ENCODE peak calls at places on chromosomes 11 and 22, in ten cellular contexts. Q is WTC11, P is MM.1S, E is omental fat pad, B is dorsolateral prefrontal cortex, H is lower lobe of right lung, V is astrocyte of the spinal cord, N is RWPE1, T is choroid plexus epithelial cell, K is sigmoid colon. C is an unnamed sample.

GRCh38 chr11:13318498-13319295 is 41.1 kb downstream of the BMAL1 start:
- DNase-seq in H (no peak), B (no peak), Q (no peak), V (no peak), N (no peak), P (peak), T (peak), K (no peak), E (no peak), C (no peak)

GRCh38 chr11:121253951-121254350 is 38.6 kb upstream of the SC5D start:
- DNase-seq in V (no peak), E (no peak), K (no peak), Q (no peak), P (no peak), T (no peak), N (no peak), H (no peak), B (no peak), C (no peak)

GRCh38 chr22:46957521-46957920 is 195.1 kb downstream of the TBC1D22A start:
- DNase-seq in E (no peak), B (no peak), K (peak), N (no peak), T (no peak), H (no peak), Q (no peak), V (no peak), P (no peak), C (no peak)

GRCh38 chr11:46444305-46444704 is 52.7 kb upstream of the CHRM4 start:
- DNase-seq in H (no peak), V (no peak), Q (no peak), T (no peak), B (no peak), E (no peak), P (no peak), K (no peak), N (no peak), C (no peak)

GRCh38 chr11:110921742-110922200 is 209.5 kb upstream of the ARHGAP20 start:
- DNase-seq in H (no peak), E (peak), P (no peak), B (no peak), K (peak), N (no peak), T (peak), V (peak), Q (peak), C (peak)

GRCh38 chr11:12853652-12854296 is 155.3 kb upstream of the RASSF10 start:
- DNase-seq in V (no peak), E (no peak), T (peak), P (no peak), B (no peak), N (no peak), K (no peak), Q (no peak), H (no peak), C (peak)

GRCh38 chr22:42484506-42484905 is 35.1 kb downstream of the RRP7A start:
- DNase-seq in Q (no peak), B (no peak), T (no peak), P (no peak), K (no peak), E (no peak), N (no peak), V (no peak), H (no peak), C (no peak)

GRCh38 chr22:46062971-46063631 is 86.1 kb upstream of the WNT7B start:
- DNase-seq in Q (peak), E (no peak), P (no peak), V (no peak), T (no peak), K (peak), N (no peak), H (peak), B (peak), C (no peak)

GRCh38 chr11:64742087-64742939 is 1.6 kb downstream of the RASGRP2 start:
- DNase-seq in B (no peak), N (no peak), K (no peak), T (peak), E (no peak), V (no peak), H (no peak), Q (peak), P (no peak), C (no peak)

DNA sequence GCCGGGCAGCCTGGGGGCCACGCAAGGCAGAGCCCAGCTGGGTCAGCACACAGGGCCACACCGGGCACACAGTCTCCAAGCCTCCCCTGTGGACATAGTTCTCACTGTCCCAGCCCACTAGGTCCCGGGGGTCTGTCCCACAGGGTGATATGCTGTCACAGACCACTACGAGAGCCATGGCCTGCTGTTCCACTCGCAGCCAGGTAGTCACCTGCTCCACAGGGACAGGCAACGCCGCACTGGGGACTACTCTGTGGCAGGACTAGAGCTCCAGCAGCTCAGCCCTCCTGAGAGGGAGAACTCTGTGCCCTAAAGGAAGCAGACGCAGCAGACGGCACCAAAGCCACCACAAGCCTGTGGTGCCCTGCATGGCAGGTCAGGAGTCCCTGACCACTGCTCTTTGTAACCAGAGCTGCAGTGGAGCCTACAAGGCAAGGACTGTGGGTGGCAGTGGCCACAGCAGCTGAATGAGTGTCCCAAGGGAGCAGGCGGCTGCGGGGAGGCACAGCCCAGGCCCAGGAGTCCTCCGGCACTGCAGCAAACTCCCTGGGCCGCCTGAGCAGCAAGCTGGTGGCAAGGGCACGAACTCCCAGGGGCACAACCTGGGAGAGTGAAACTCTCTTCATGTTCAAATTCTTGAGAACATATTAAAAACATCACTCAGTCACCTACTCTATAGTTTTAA is 171.2 kb upstream of the GRK3 start:
- DNase-seq in P (no peak), Q (no peak), N (no peak), T (no peak), B (no peak), E (no peak), H (no peak), V (no peak), K (no peak), C (no peak)
- TF ChIP-seq CTCF in P (no peak), Q (no peak), N (no peak), T (no peak), B (no peak), E (no peak), H (no peak), V (no peak), K (no peak), C (no peak)

DNA sequence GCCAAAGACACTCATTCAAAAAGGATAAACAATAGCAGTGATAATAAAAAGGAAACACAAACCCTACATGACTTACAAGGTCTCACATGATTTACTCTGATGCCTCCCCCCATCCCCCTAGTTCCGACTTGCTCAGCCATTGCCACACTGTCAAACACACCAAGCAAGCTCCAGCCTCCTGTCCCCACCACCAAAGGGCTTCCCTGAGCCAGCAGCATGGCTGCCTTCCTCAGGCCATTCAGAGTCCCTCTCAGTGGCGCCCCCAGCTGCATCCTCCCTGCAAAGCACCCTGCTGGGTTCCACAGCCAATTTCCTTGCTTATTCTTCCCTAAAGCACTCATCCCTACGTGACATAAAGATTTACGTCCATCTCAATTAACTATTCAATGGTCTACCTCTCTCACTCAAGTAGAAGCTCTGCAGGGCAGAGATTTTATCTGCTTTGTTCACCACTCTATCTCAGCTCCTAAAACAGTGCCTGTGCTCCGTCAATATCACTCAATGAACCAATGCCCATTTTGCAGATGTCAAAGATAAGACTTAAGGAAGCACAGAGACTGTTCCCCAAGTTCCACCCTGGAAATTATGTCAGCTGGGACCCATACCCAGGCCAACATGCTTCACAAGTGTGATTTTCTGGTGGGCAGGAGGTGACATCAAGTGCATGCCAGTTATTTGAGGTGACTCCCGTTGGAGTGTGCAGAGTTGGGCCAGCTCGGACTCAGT is 106.9 kb downstream of the SYN3 start:
- DNase-seq in Q (peak), T (no peak), E (no peak), B (no peak), K (no peak), H (no peak), N (no peak), P (no peak), V (no peak), C (peak)
- TF ChIP-seq CTCF in Q (peak), T (peak), E (no peak), B (no peak), K (no peak), H (peak), N (no peak), P (no peak), V (no peak), C (peak)

GRCh38 chr11:72848846-72849466 is 34.7 kb downstream of the ATG16L2 start:
- DNase-seq in B (peak), T (peak), Q (peak), P (peak), K (no peak), E (no peak), V (peak), N (peak), H (no peak), C (peak)
- TF ChIP-seq CTCF in B (peak), T (peak), Q (peak), P (peak), K (peak), E (no peak), V (peak), N (peak), H (peak), C (peak)

GRCh38 chr11:34525887-34526657 is 12.5 kb upstream of the ELF5 start:
- DNase-seq in E (no peak), K (no peak), V (no peak), P (no peak), Q (no peak), H (no peak), T (no peak), B (no peak), N (no peak), C (no peak)
- TF ChIP-seq CTCF in E (no peak), K (no peak), V (no peak), P (no peak), Q (no peak), H (no peak), T (no peak), B (no peak), N (no peak), C (no peak)

GRCh38 chr22:20192972-20193760 is 42.3 kb upstream of the CCDC188 start:
- DNase-seq in N (no peak), H (no peak), B (no peak), K (no peak), E (no peak), Q (peak), P (no peak), T (no peak), V (no peak), C (no peak)
- TF ChIP-seq CTCF in N (no peak), H (no peak), B (no peak), K (no peak), E (no peak), Q (no peak), P (no peak), T (no peak), V (no peak), C (no peak)

GRCh38 chr11:43987384-43988039 is 45.1 kb downstream of the C11orf96 start:
- DNase-seq in K (peak), V (peak), P (no peak), N (no peak), Q (no peak), T (peak), B (peak), H (peak), E (peak), C (no peak)

GRCh38 chr11:43989162-43989961 is 46.9 kb downstream of the C11orf96 start:
- DNase-seq in N (no peak), T (no peak), K (peak), V (no peak), E (no peak), B (peak), Q (no peak), P (no peak), H (no peak), C (peak)

GRCh38 chr11:43986327-43986726 is 43.9 kb downstream of the C11orf96 start:
- DNase-seq in E (no peak), B (no peak), P (no peak), V (no peak), H (no peak), K (no peak), Q (no peak), N (no peak), T (no peak), C (no peak)

GRCh38 chr11:43986881-43987280 is 44.4 kb downstream of the C11orf96 start:
- DNase-seq in T (no peak), K (no peak), H (no peak), N (no peak), P (no peak), E (no peak), B (no peak), V (no peak), Q (no peak), C (no peak)

GRCh38 chr11:43988040-43988793 is 45.8 kb downstream of the C11orf96 start:
- DNase-seq in B (no peak), Q (no peak), H (no peak), K (no peak), T (peak), N (no peak), V (peak), E (no peak), P (no peak), C (peak)
- TF ChIP-seq CTCF in B (no peak), Q (no peak), H (peak), K (no peak), T (peak), N (no peak), V (peak), E (no peak), P (peak), C (peak)

DNA sequence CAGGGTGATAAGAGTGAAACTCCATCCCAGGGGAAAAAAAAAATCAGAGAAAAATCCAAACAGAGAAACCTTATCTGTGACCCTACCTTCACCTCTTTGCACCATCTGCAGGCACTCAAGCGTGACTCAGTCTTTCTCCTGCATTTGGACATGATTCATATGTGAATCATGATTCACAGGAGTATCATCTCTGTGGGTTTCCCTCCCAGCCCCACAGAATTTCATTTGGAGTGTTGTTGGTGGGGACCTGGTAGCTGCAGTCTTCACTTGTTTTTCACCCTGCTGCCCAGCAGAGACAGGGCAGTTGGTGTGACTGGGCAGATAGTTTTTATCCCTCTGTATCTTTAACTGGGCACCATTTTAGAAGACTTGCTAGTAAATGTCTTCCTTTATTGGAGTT is 75.7 kb downstream of the DEPDC5 start:
- DNase-seq in V (peak), E (no peak), Q (no peak), P (no peak), B (no peak), H (no peak), T (peak), K (no peak), N (peak), C (no peak)
- TF ChIP-seq CTCF in V (no peak), E (no peak), Q (no peak), P (no peak), B (no peak), H (no peak), T (no peak), K (no peak), N (no peak), C (no peak)

GRCh38 chr11:100980156-100980555 is 149.5 kb downstream of the PGR start:
- DNase-seq in B (no peak), N (no peak), Q (no peak), E (no peak), V (peak), K (no peak), H (no peak), T (peak), P (no peak), C (no peak)
- TF ChIP-seq CTCF in B (no peak), N (no peak), Q (no peak), E (no peak), V (peak), K (peak), H (peak), T (peak), P (peak), C (peak)

C was measured in cardiac muscle cell.